ENCODE peak calls at places on chromosomes 16 and 17, in four cellular contexts. One of them, this sample, is unnamed.

GRCh38 chr17:10349403-10349802 is 23.4 kb downstream of the MYH13 start:
- DNase-seq in HCT116: peak; percentile 19
- DNase-seq in A549: peak; percentile 27
- DNase-seq in GM12878: no peak
- DNase-seq in this sample: no peak

GRCh38 chr17:64461788-64462187 is 12.9 kb downstream of the MILR1 start:
- DNase-seq in HCT116: no peak
- DNase-seq in A549: no peak
- DNase-seq in GM12878: no peak
- DNase-seq in this sample: no peak

GRCh38 chr17:75325827-75326586 is 36.8 kb upstream of the SLC25A19 start:
- DNase-seq in HCT116: no peak
- DNase-seq in A549: no peak
- DNase-seq in GM12878: no peak
- DNase-seq in this sample: no peak

GRCh38 chr17:2542456-2542855 is 30.8 kb upstream of the METTL16 start:
- DNase-seq in HCT116: no peak
- DNase-seq in A549: no peak
- DNase-seq in GM12878: peak; percentile 9
- DNase-seq in this sample: no peak

GRCh38 chr16:47613251-47613650 is 152.1 kb downstream of the PHKB start:
- DNase-seq in HCT116: no peak
- DNase-seq in A549: no peak
- DNase-seq in GM12878: no peak
- DNase-seq in this sample: peak; percentile 24

GRCh38 chr17:8619294-8619693 is 11.2 kb downstream of the MYH10 start:
- DNase-seq in HCT116: no peak
- DNase-seq in A549: no peak
- DNase-seq in GM12878: no peak
- DNase-seq in this sample: no peak

GRCh38 chr16:12379318-12379717 is 402.8 kb downstream of the SNX29 start:
- DNase-seq in HCT116: no peak
- DNase-seq in A549: no peak
- DNase-seq in GM12878: no peak
- DNase-seq in this sample: no peak

GRCh38 chr17:82838386-82839063 is 1.3 kb downstream of the ZNF750 start:
- DNase-seq in HCT116: no peak
- DNase-seq in A549: no peak
- DNase-seq in GM12878: no peak
- DNase-seq in this sample: peak; percentile 75

GRCh38 chr16:79018952-79019506 is 581.5 kb downstream of the MAF start:
- DNase-seq in HCT116: no peak
- DNase-seq in A549: no peak
- DNase-seq in GM12878: no peak
- DNase-seq in this sample: no peak

GRCh38 chr17:68565656-68566055 is 35.5 kb downstream of the FAM20A start:
- DNase-seq in HCT116: no peak
- DNase-seq in A549: no peak
- DNase-seq in GM12878: no peak
- DNase-seq in this sample: no peak

GRCh38 chr17:13888043-13888442 is 181.3 kb upstream of the COX10 start:
- DNase-seq in HCT116: no peak
- DNase-seq in A549: no peak
- DNase-seq in GM12878: no peak
- DNase-seq in this sample: no peak

GRCh38 chr17:43216369-43216761 is 4.7 kb downstream of the TMEM106A start:
- DNase-seq in HCT116: no peak
- DNase-seq in A549: no peak
- DNase-seq in GM12878: no peak
- DNase-seq in this sample: no peak

GRCh38 chr16:86783626-86784266 is 205.4 kb downstream of the FOXL1 start:
- DNase-seq in HCT116: no peak
- DNase-seq in A549: no peak
- DNase-seq in GM12878: no peak
- DNase-seq in this sample: no peak

GRCh38 chr17:3935140-3935542 is 18.9 kb upstream of the P2RX1 start:
- DNase-seq in HCT116: peak; percentile 41
- DNase-seq in A549: peak; percentile 87
- DNase-seq in GM12878: no peak
- DNase-seq in this sample: peak; percentile 35

GRCh38 chr17:31269597-31269996 is 27.4 kb downstream of the OMG start:
- DNase-seq in HCT116: peak; percentile 32
- DNase-seq in A549: peak; percentile 53
- DNase-seq in GM12878: no peak
- DNase-seq in this sample: no peak

GRCh38 chr17:73342057-73342522 is 30.3 kb upstream of the CDC42EP4 start:
- DNase-seq in HCT116: no peak
- DNase-seq in A549: peak; percentile 93
- DNase-seq in GM12878: peak; percentile 20
- DNase-seq in this sample: no peak

GRCh38 chr16:11354733-11355574 is 9.7 kb downstream of the RMI2 start:
- DNase-seq in HCT116: no peak
- DNase-seq in A549: no peak
- DNase-seq in GM12878: peak; percentile 79
- DNase-seq in this sample: no peak

GRCh38 chr16:25109643-25110042 is 1.9 kb upstream of the LCMT1 start:
- DNase-seq in HCT116: peak; percentile 87
- DNase-seq in A549: peak; percentile 91
- DNase-seq in GM12878: no peak
- DNase-seq in this sample: no peak

GRCh38 chr16:24580665-24581064 is 41.3 kb downstream of the RBBP6 start:
- DNase-seq in HCT116: no peak
- DNase-seq in A549: peak; percentile 37
- DNase-seq in GM12878: no peak
- DNase-seq in this sample: no peak

GRCh38 chr17:77325826-77326581 is 185.2 kb downstream of the SEC14L1 start:
- DNase-seq in HCT116: no peak
- DNase-seq in A549: no peak
- DNase-seq in GM12878: no peak
- DNase-seq in this sample: no peak

GRCh38 chr17:21046215-21046614 is 3.4 kb upstream of the USP22 start:
- DNase-seq in HCT116: no peak
- DNase-seq in A549: no peak
- DNase-seq in GM12878: no peak
- DNase-seq in this sample: no peak

GRCh38 chr17:1561420-1562177 is 993 bp downstream of the PITPNA start:
- DNase-seq in HCT116: no peak
- DNase-seq in A549: no peak
- DNase-seq in GM12878: no peak
- DNase-seq in this sample: no peak

GRCh38 chr16:24163935-24164334 is 92.2 kb upstream of the CACNG3 start:
- DNase-seq in HCT116: no peak
- DNase-seq in A549: no peak
- DNase-seq in GM12878: no peak
- DNase-seq in this sample: no peak

GRCh38 chr16:30185683-30186421 is 2.5 kb downstream of the CORO1A start:
- DNase-seq in HCT116: no peak
- DNase-seq in A549: no peak
- DNase-seq in GM12878: peak; percentile 79
- DNase-seq in this sample: peak; percentile 99

GRCh38 chr17:64387545-64388171 is 3.0 kb downstream of the PECAM1 start:
- DNase-seq in HCT116: no peak
- DNase-seq in A549: no peak
- DNase-seq in GM12878: no peak
- DNase-seq in this sample: no peak

GRCh38 chr16:5024632-5025031 is 9.1 kb downstream of the NAGPA start:
- DNase-seq in HCT116: peak; percentile 24
- DNase-seq in A549: peak; percentile 75
- DNase-seq in GM12878: no peak
- DNase-seq in this sample: no peak

GRCh38 chr16:64181526-64181925 is 940.3 kb downstream of the CDH11 start:
- DNase-seq in HCT116: no peak
- DNase-seq in A549: no peak
- DNase-seq in GM12878: no peak
- DNase-seq in this sample: no peak

GRCh38 chr16:56460101-56460500 is 8.7 kb downstream of the OGFOD1 start:
- DNase-seq in HCT116: no peak
- DNase-seq in A549: no peak
- DNase-seq in GM12878: no peak
- DNase-seq in this sample: no peak

GRCh38 chr17:28570716-28571254 is 539 bp downstream of the PIGS start:
- DNase-seq in HCT116: no peak
- DNase-seq in A549: peak; percentile 42
- DNase-seq in GM12878: no peak
- DNase-seq in this sample: no peak

GRCh38 chr17:58172369-58173071 is 5.7 kb downstream of the OR4D2 start:
- DNase-seq in HCT116: peak; percentile 79
- DNase-seq in A549: peak; percentile 75
- DNase-seq in GM12878: peak; percentile 3
- DNase-seq in this sample: no peak

GRCh38 chr17:67156269-67157199 is 88.5 kb downstream of the HELZ start:
- DNase-seq in HCT116: no peak
- DNase-seq in A549: no peak
- DNase-seq in GM12878: no peak
- DNase-seq in this sample: no peak

GRCh38 chr17:39845052-39845976 is 18.8 kb downstream of the IKZF3 start:
- DNase-seq in HCT116: no peak
- DNase-seq in A549: no peak
- DNase-seq in GM12878: no peak
- DNase-seq in this sample: no peak

GRCh38 chr16:30805370-30806169 is 18.6 kb upstream of the ZNF629 start:
- DNase-seq in HCT116: peak; percentile 56
- DNase-seq in A549: peak; percentile 88
- DNase-seq in GM12878: no peak
- DNase-seq in this sample: no peak

GRCh38 chr16:14275934-14276333 is 204.8 kb downstream of the MRTFB start:
- DNase-seq in HCT116: no peak
- DNase-seq in A549: no peak
- DNase-seq in GM12878: no peak
- DNase-seq in this sample: no peak
- TF ChIP-seq REST in HCT116: no peak
- TF ChIP-seq REST in A549: no peak
- TF ChIP-seq REST in GM12878: no peak
- TF ChIP-seq REST in this sample: no peak

GRCh38 chr16:69270395-69270794 is 40.8 kb upstream of the VPS4A start:
- DNase-seq in HCT116: no peak
- DNase-seq in A549: no peak
- DNase-seq in GM12878: no peak
- DNase-seq in this sample: peak; percentile 25

GRCh38 chr16:69276143-69277115 is 34.7 kb upstream of the VPS4A start:
- DNase-seq in HCT116: no peak
- DNase-seq in A549: no peak
- DNase-seq in GM12878: no peak
- DNase-seq in this sample: no peak

GRCh38 chr16:69270831-69271230 is 40.3 kb upstream of the VPS4A start:
- DNase-seq in HCT116: no peak
- DNase-seq in A549: no peak
- DNase-seq in GM12878: no peak
- DNase-seq in this sample: no peak

GRCh38 chr16:69274699-69275235 is 36.4 kb upstream of the VPS4A start:
- DNase-seq in HCT116: no peak
- DNase-seq in A549: no peak
- DNase-seq in GM12878: no peak
- DNase-seq in this sample: no peak

DNA sequence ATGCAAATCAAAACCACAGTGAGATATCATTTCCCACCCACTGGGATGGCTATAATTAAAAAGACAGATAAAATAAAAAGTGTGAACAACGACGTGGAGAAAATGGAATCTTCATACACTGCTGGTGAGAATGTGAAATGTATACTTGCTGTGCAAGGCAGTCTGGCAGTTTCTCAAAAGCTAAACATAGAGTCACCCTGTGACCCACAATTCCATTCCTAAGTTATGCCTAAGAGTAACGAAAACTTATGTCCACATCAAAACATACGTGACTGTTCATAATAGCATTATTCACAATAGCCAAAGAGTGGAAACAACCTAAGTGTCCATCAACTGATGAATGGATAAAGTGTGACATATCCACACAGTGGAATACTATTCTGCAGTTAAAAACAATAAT is 38.1 kb upstream of the VPS4A start:
- DNase-seq in HCT116: no peak
- DNase-seq in A549: no peak
- DNase-seq in GM12878: no peak
- DNase-seq in this sample: no peak
- TF ChIP-seq CTCF in HCT116: no peak
- TF ChIP-seq CTCF in A549: no peak
- TF ChIP-seq CTCF in GM12878: no peak
- TF ChIP-seq CTCF in this sample: no peak

GRCh38 chr17:41738077-41738800 is 3.8 kb upstream of the HAP1 start:
- DNase-seq in HCT116: peak; percentile 63
- DNase-seq in A549: peak; percentile 89
- DNase-seq in GM12878: peak; percentile 44
- DNase-seq in this sample: peak; percentile 79
- TF ChIP-seq REST in HCT116: no peak
- TF ChIP-seq REST in A549: no peak
- TF ChIP-seq REST in GM12878: no peak
- TF ChIP-seq REST in this sample: no peak

DNA sequence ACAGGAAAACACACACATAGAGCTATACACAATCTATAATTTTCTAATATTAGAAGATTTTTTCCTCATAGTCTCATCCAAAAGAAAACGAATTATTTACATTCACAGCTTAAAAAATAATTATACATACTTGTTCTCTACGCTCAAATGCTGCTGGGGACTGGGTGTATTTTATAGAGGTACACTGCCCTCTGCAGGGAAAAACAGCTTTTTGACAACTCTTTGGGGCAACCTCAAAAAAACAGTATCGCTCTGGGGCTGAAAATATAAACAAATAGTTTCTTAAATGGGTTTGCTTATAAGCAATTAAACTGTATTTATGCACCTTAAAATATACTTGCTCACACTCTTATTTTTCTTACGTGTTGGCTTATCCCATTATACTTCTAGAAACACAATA is 261.8 kb upstream of the PSMD7 start:
- DNase-seq in HCT116: peak; percentile 1
- DNase-seq in A549: peak; percentile 19
- DNase-seq in GM12878: no peak
- DNase-seq in this sample: peak; percentile 13
- TF ChIP-seq CTCF in HCT116: no peak
- TF ChIP-seq CTCF in A549: peak; percentile 59
- TF ChIP-seq CTCF in GM12878: peak; percentile 39
- TF ChIP-seq CTCF in this sample: no peak

DNA sequence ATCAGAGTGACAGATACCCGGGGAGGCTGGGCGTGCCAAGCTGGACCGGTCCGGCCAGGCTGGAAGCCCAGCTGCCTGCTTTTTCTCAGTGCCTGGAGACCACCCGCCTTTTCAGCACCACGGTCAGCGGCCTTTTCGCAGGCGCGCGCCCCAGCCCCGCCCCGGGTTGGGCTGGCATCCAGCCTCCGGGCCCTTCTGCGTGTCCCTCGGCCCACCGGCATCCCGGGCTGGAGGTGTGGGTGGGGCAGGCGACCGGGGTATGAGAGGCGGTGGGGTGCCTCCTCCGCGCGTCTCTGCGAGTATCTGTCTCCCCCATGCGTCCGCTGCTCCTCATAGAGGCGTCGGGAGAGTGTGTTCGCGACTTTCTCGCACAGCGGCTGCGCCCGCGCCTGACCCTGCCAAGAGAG is 102.5 kb downstream of the MRM1 start:
- DNase-seq in HCT116: no peak
- DNase-seq in A549: peak; percentile 22
- DNase-seq in GM12878: no peak
- DNase-seq in this sample: no peak
- TF ChIP-seq REST in HCT116: peak; percentile 76
- TF ChIP-seq REST in A549: peak; percentile 98
- TF ChIP-seq REST in GM12878: peak; percentile 86
- TF ChIP-seq REST in this sample: peak; percentile 98